ENCODE peak calls at places on chromosomes 4 and X, in four cellular contexts. G is tibial nerve, L is SK-N-SH, K is A549. E is an unnamed sample.

GRCh38 chrX:153884136-153885076 is 1.6 kb downstream of the L1CAM start:
- DNase-seq in L (no peak), G (no peak), K (no peak), E (no peak)

GRCh38 chr4:107718351-107718965 is 1.6 kb downstream of the PAPSS1 start:
- DNase-seq in L (no peak), K (no peak), G (no peak), E (no peak)

GRCh38 chr4:20618010-20618409 is 82.2 kb upstream of the PACRGL start:
- DNase-seq in K (no peak), G (peak; percentile 48), L (no peak), E (no peak)

GRCh38 chrX:46755656-46756055 is 3.3 kb downstream of the SLC9A7 start:
- DNase-seq in G (no peak), K (no peak), L (no peak), E (no peak)

GRCh38 chr4:169115897-169116254 is 105.8 kb upstream of the CBR4 start:
- DNase-seq in K (no peak), L (no peak), G (no peak), E (no peak)

GRCh38 chrX:19382500-19383145 is 38.9 kb downstream of the PDHA1 start:
- DNase-seq in L (peak; percentile 38), K (peak; percentile 55), G (peak; percentile 22), E (no peak)

GRCh38 chr4:168615294-168615693 is 118.4 kb downstream of the PALLD start:
- DNase-seq in L (no peak), G (no peak), K (no peak), E (no peak)

GRCh38 chr4:76658231-76659102 is 223.4 kb downstream of the SHROOM3 start:
- DNase-seq in L (no peak), G (no peak), K (no peak), E (no peak)

GRCh38 chrX:11421816-11422528 is 128.8 kb downstream of the AMELX start:
- DNase-seq in L (no peak), K (no peak), G (no peak), E (no peak)

GRCh38 chr4:98873059-98873458 is 55.9 kb downstream of the EIF4E start:
- DNase-seq in K (no peak), G (no peak), L (no peak), E (no peak)

GRCh38 chrX:10797493-10797892 is 177.1 kb upstream of the MID1 start:
- DNase-seq in G (no peak), L (no peak), K (no peak), E (no peak)

GRCh38 chr4:86942185-86942666 is 7.4 kb downstream of the AFF1 start:
- DNase-seq in L (no peak), G (no peak), K (peak; percentile 27), E (no peak)

GRCh38 chr4:17168571-17168970 is 270.1 kb upstream of the LDB2 start:
- DNase-seq in K (no peak), L (no peak), G (no peak), E (no peak)

GRCh38 chrX:40153335-40154221 is 55.8 kb upstream of the BCOR start:
- DNase-seq in G (no peak), K (peak; percentile 35), L (peak; percentile 76), E (peak; percentile 51)

GRCh38 chr4:77959566-77960338 is 97.1 kb downstream of the MRPL1 start:
- DNase-seq in K (peak; percentile 18), L (peak; percentile 37), G (peak; percentile 30), E (no peak)

GRCh38 chr4:47930971-47931804 is 16.8 kb upstream of the NFXL1 start:
- DNase-seq in G (no peak), L (peak; percentile 26), K (no peak), E (no peak)

GRCh38 chrX:151680805-151681204 is 14.5 kb upstream of the PRRG3 start:
- DNase-seq in L (peak; percentile 49), G (peak; percentile 36), K (peak; percentile 13), E (no peak)

GRCh38 chr4:17780461-17781071 is 855 bp downstream of the FAM184B start:
- DNase-seq in L (no peak), K (no peak), G (no peak), E (no peak)

GRCh38 chr4:5865896-5866599 is 26.8 kb downstream of the CRMP1 start:
- DNase-seq in L (no peak), K (no peak), G (no peak), E (no peak)

GRCh38 chr4:2796261-2797187 is 3.6 kb downstream of the SH3BP2 start:
- DNase-seq in G (no peak), K (no peak), L (peak; percentile 29), E (peak; percentile 43)

GRCh38 chrX:78886550-78886949 is 58.6 kb upstream of the P2RY10 start:
- DNase-seq in K (peak; percentile 0), G (no peak), L (peak; percentile 5), E (no peak)

GRCh38 chr4:24104173-24104572 is 214.3 kb upstream of the PPARGC1A start:
- DNase-seq in L (no peak), G (no peak), K (no peak), E (peak; percentile 14)

GRCh38 chrX:130340271-130340670 is 552 bp downstream of the SLC25A14 start:
- DNase-seq in K (no peak), G (no peak), L (no peak), E (no peak)

GRCh38 chr4:169090479-169091215 is 80.6 kb upstream of the CBR4 start:
- DNase-seq in K (no peak), L (no peak), G (no peak), E (no peak)

GRCh38 chrX:6257025-6257424 is 28.4 kb upstream of the NLGN4X start:
- DNase-seq in K (no peak), L (no peak), G (no peak), E (no peak)

GRCh38 chr4:40300371-40301162 is 34.6 kb upstream of the CHRNA9 start:
- DNase-seq in L (no peak), G (no peak), K (no peak), E (no peak)

GRCh38 chr4:40305329-40306193 is 29.6 kb upstream of the CHRNA9 start:
- DNase-seq in K (no peak), L (no peak), G (no peak), E (no peak)

GRCh38 chr4:40301592-40301991 is 33.5 kb upstream of the CHRNA9 start:
- DNase-seq in K (no peak), L (no peak), G (no peak), E (no peak)

GRCh38 chr4:40306203-40306602 is 28.9 kb upstream of the CHRNA9 start:
- DNase-seq in G (no peak), K (no peak), L (no peak), E (no peak)

DNA sequence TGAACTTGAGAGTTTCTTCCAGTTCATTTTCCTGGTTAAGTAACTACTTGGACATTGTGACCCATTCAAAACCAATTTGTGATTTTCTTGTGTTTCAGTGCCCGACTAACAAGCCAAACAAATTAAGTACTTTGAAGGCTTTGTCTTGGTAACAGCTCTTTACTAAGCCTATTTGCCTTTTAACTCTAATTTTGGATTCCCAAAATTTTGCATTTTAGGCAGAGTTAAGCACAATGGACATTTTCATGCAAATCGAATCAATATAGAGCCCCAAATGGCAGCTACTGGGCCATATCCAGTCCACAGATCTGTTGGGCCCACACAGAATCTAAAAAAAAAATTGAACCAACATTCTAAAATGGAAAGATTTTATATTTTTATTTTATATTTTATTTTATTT is 31.4 kb upstream of the CHRNA9 start:
- DNase-seq in G (no peak), L (no peak), K (no peak), E (no peak)
- H3K4me1 ChIP-seq in G (no peaks in the 10 kb centered on the region), L (no peaks in the 10 kb centered on the region), K (peaks cover 8% of the 10 kb centered on the region), E (no peaks in the 10 kb centered on the region)

GRCh38 chrX:56289449-56289848 is 57.3 kb downstream of the KLF8 start:
- DNase-seq in G (no peak), L (no peak), K (no peak), E (no peak)

GRCh38 chrX:56284269-56284668 is 52.1 kb downstream of the KLF8 start:
- DNase-seq in L (no peak), G (no peak), K (no peak), E (no peak)

GRCh38 chrX:56288607-56289006 is 56.5 kb downstream of the KLF8 start:
- DNase-seq in K (no peak), L (no peak), G (no peak), E (no peak)
- TF ChIP-seq EP300 in K (no peak), L (no peak), G (no peak), E (no peak)

GRCh38 chr4:102878901-102879300 is 10.1 kb downstream of the CISD2 start:
- DNase-seq in K (no peak), G (no peak), L (no peak), E (no peak)
- H3K27ac ChIP-seq in K (peak overlapping the region; percentile 57), G (peak overlapping the region; percentile 31), L (no peak overlapping the region), E (no peak overlapping the region)

DNA sequence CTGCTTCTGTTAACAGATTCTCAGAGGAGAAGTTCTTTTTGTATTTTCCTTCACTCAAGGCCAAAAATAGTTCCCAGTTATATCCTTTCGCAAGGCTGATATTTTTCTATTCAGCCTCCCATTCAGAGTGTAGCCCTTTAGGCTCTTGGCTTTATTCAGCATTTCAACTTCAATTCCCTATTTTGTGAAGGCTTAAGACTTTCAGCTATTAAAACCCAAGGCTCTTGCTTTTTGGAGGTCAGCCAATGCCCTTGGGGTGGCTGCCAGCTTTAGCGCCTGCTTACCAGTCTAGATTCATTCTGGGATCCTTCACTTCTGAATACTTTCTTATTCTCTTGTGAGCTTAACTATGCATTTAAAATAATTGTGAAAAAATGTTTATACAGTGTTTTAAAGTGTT is 57.3 kb upstream of the ADGRA3 start:
- DNase-seq in L (no peak), K (no peak), G (peak; percentile 28), E (peak; percentile 76)
- H3K4me1 ChIP-seq in L (no peaks in the 10 kb centered on the region), K (no peaks in the 10 kb centered on the region), G (no peaks in the 10 kb centered on the region), E (no peaks in the 10 kb centered on the region)

GRCh38 chr4:124151031-124151430 is 561.5 kb downstream of the ANKRD50 start:
- DNase-seq in K (no peak), L (no peak), G (no peak), E (no peak)

GRCh38 chr4:124157781-124158180 is 554.8 kb downstream of the ANKRD50 start:
- DNase-seq in K (no peak), G (no peak), L (no peak), E (no peak)

GRCh38 chr4:124155239-124155638 is 557.3 kb downstream of the ANKRD50 start:
- DNase-seq in K (no peak), G (no peak), L (no peak), E (no peak)

GRCh38 chr4:124152130-124152529 is 560.4 kb downstream of the ANKRD50 start:
- DNase-seq in G (no peak), L (no peak), K (no peak), E (no peak)
- TF ChIP-seq EP300 in G (no peak), L (no peak), K (no peak), E (no peak)

GRCh38 chr4:128287871-128288688 is 467 bp upstream of the PGRMC2 start:
- DNase-seq in G (peak; percentile 100), K (peak; percentile 83), L (peak; percentile 99), E (peak; percentile 100)

GRCh38 chr4:128287159-128287870 is at the start of gene PGRMC2:
- DNase-seq in G (no peak), L (peak; percentile 61), K (peak; percentile 8), E (no peak)

GRCh38 chr4:128290526-128290925 is 2.9 kb upstream of the PGRMC2 start:
- DNase-seq in G (no peak), K (no peak), L (no peak), E (no peak)

GRCh38 chr4:128289523-128290158 is 2.0 kb upstream of the PGRMC2 start:
- DNase-seq in L (no peak), K (no peak), G (no peak), E (no peak)

GRCh38 chr4:128288689-128289106 is 1.1 kb upstream of the PGRMC2 start:
- DNase-seq in L (no peak), G (no peak), K (no peak), E (no peak)
- H3K27ac ChIP-seq in L (peak overlapping the region; percentile 87), G (peak overlapping the region; percentile 96), K (peak overlapping the region; percentile 94), E (peak overlapping the region; percentile 70)

E was measured in ovary.